ENCODE peak calls at places on chromosomes 6 and 20, in six cellular contexts. One of them, this sample, is unnamed.
A peak's percentile ranks its signal among the peaks of the same experiment; 100 is the strongest.

GRCh38 chr6:18101271-18101670 is 21.2 kb downstream of the NHLRC1 start:
- DNase-seq in mesenchymal stem cell: peak; percentile 7
- DNase-seq in IMR-90: peak; percentile 73
- DNase-seq in H9: no peak
- DNase-seq in trophoblast cell: no peak
- DNase-seq in H1: no peak
- DNase-seq in this sample: no peak

GRCh38 chr20:672975-673604 is 2.5 kb downstream of the SCRT2 start:
- DNase-seq in mesenchymal stem cell: no peak
- DNase-seq in IMR-90: no peak
- DNase-seq in H9: no peak
- DNase-seq in trophoblast cell: no peak
- DNase-seq in H1: peak; percentile 60
- DNase-seq in this sample: no peak

GRCh38 chr6:116764961-116765841 is at the start of gene FAM162B:
- DNase-seq in mesenchymal stem cell: peak; percentile 44
- DNase-seq in IMR-90: peak; percentile 32
- DNase-seq in H9: peak; percentile 79
- DNase-seq in trophoblast cell: peak; percentile 81
- DNase-seq in H1: peak; percentile 75
- DNase-seq in this sample: peak; percentile 40

GRCh38 chr6:168706471-168707177 is 265.6 kb downstream of the SMOC2 start:
- DNase-seq in mesenchymal stem cell: no peak
- DNase-seq in IMR-90: no peak
- DNase-seq in H9: no peak
- DNase-seq in trophoblast cell: no peak
- DNase-seq in H1: no peak
- DNase-seq in this sample: no peak

GRCh38 chr6:72418495-72418894 is 203.4 kb upstream of the KCNQ5 start:
- DNase-seq in mesenchymal stem cell: peak; percentile 61
- DNase-seq in IMR-90: peak; percentile 89
- DNase-seq in H9: no peak
- DNase-seq in trophoblast cell: no peak
- DNase-seq in H1: no peak
- DNase-seq in this sample: peak; percentile 9

GRCh38 chr20:10219452-10219791 is 792 bp downstream of the SNAP25 start:
- DNase-seq in mesenchymal stem cell: peak; percentile 81
- DNase-seq in IMR-90: peak; percentile 53
- DNase-seq in H9: peak; percentile 78
- DNase-seq in trophoblast cell: peak; percentile 50
- DNase-seq in H1: peak; percentile 95
- DNase-seq in this sample: peak; percentile 80

GRCh38 chr6:157079774-157080173 is 243.5 kb downstream of the TMEM242 start:
- DNase-seq in mesenchymal stem cell: no peak
- DNase-seq in IMR-90: no peak
- DNase-seq in H9: no peak
- DNase-seq in trophoblast cell: no peak
- DNase-seq in H1: no peak
- DNase-seq in this sample: no peak

GRCh38 chr20:63520939-63521601 is 505 bp downstream of the PPDPF start:
- DNase-seq in mesenchymal stem cell: peak; percentile 58
- DNase-seq in IMR-90: peak; percentile 53
- DNase-seq in H9: peak; percentile 54
- DNase-seq in trophoblast cell: no peak
- DNase-seq in H1: peak; percentile 79
- DNase-seq in this sample: peak; percentile 70

GRCh38 chr6:141548969-141549368 is 583.8 kb upstream of the GJE1 start:
- DNase-seq in mesenchymal stem cell: peak; percentile 65
- DNase-seq in IMR-90: no peak
- DNase-seq in H9: no peak
- DNase-seq in trophoblast cell: no peak
- DNase-seq in H1: no peak
- DNase-seq in this sample: no peak

GRCh38 chr6:73309534-73309783 is 44.6 kb downstream of the DPPA5 start:
- DNase-seq in mesenchymal stem cell: no peak
- DNase-seq in IMR-90: no peak
- DNase-seq in H9: no peak
- DNase-seq in trophoblast cell: no peak
- DNase-seq in H1: peak; percentile 61
- DNase-seq in this sample: no peak

GRCh38 chr6:93319304-93319703 is 100.1 kb downstream of the EPHA7 start:
- DNase-seq in mesenchymal stem cell: no peak
- DNase-seq in IMR-90: no peak
- DNase-seq in H9: no peak
- DNase-seq in trophoblast cell: no peak
- DNase-seq in H1: no peak
- DNase-seq in this sample: no peak

GRCh38 chr20:49186535-49187329 is 1.4 kb downstream of the STAU1 start:
- DNase-seq in mesenchymal stem cell: peak; percentile 83
- DNase-seq in IMR-90: peak; percentile 62
- DNase-seq in H9: no peak
- DNase-seq in trophoblast cell: peak; percentile 54
- DNase-seq in H1: no peak
- DNase-seq in this sample: peak; percentile 15

GRCh38 chr6:32973934-32974333 is 5.5 kb downstream of the BRD2 start:
- DNase-seq in mesenchymal stem cell: peak; percentile 66
- DNase-seq in IMR-90: peak; percentile 66
- DNase-seq in H9: no peak
- DNase-seq in trophoblast cell: no peak
- DNase-seq in H1: no peak
- DNase-seq in this sample: no peak

GRCh38 chr6:35441642-35442041 is 10.5 kb upstream of the FANCE start:
- DNase-seq in mesenchymal stem cell: no peak
- DNase-seq in IMR-90: no peak
- DNase-seq in H9: no peak
- DNase-seq in trophoblast cell: no peak
- DNase-seq in H1: no peak
- DNase-seq in this sample: no peak

GRCh38 chr6:136319732-136320131 is 30.1 kb upstream of the BCLAF1 start:
- DNase-seq in mesenchymal stem cell: no peak
- DNase-seq in IMR-90: no peak
- DNase-seq in H9: no peak
- DNase-seq in trophoblast cell: no peak
- DNase-seq in H1: no peak
- DNase-seq in this sample: no peak

GRCh38 chr20:26135325-26136110 is 438.9 kb upstream of the ZNF337 start:
- DNase-seq in mesenchymal stem cell: no peak
- DNase-seq in IMR-90: no peak
- DNase-seq in H9: no peak
- DNase-seq in trophoblast cell: no peak
- DNase-seq in H1: no peak
- DNase-seq in this sample: no peak

GRCh38 chr6:39669117-39669690 is 56.0 kb downstream of the KIF6 start:
- DNase-seq in mesenchymal stem cell: peak; percentile 51
- DNase-seq in IMR-90: peak; percentile 44
- DNase-seq in H9: no peak
- DNase-seq in trophoblast cell: no peak
- DNase-seq in H1: no peak
- DNase-seq in this sample: no peak

GRCh38 chr6:130981409-130981808 is 81.6 kb downstream of the EPB41L2 start:
- DNase-seq in mesenchymal stem cell: peak; percentile 73
- DNase-seq in IMR-90: peak; percentile 84
- DNase-seq in H9: no peak
- DNase-seq in trophoblast cell: no peak
- DNase-seq in H1: no peak
- DNase-seq in this sample: no peak

GRCh38 chr6:130982060-130982459 is 81.0 kb downstream of the EPB41L2 start:
- DNase-seq in mesenchymal stem cell: no peak
- DNase-seq in IMR-90: no peak
- DNase-seq in H9: no peak
- DNase-seq in trophoblast cell: no peak
- DNase-seq in H1: no peak
- DNase-seq in this sample: no peak

GRCh38 chr6:130980310-130981032 is 82.6 kb downstream of the EPB41L2 start:
- DNase-seq in mesenchymal stem cell: no peak
- DNase-seq in IMR-90: no peak
- DNase-seq in H9: no peak
- DNase-seq in trophoblast cell: no peak
- DNase-seq in H1: no peak
- DNase-seq in this sample: no peak

GRCh38 chr6:130982941-130983456 is 80.0 kb downstream of the EPB41L2 start:
- DNase-seq in mesenchymal stem cell: no peak
- DNase-seq in IMR-90: peak; percentile 44
- DNase-seq in H9: no peak
- DNase-seq in trophoblast cell: no peak
- DNase-seq in H1: no peak
- DNase-seq in this sample: no peak

DNA sequence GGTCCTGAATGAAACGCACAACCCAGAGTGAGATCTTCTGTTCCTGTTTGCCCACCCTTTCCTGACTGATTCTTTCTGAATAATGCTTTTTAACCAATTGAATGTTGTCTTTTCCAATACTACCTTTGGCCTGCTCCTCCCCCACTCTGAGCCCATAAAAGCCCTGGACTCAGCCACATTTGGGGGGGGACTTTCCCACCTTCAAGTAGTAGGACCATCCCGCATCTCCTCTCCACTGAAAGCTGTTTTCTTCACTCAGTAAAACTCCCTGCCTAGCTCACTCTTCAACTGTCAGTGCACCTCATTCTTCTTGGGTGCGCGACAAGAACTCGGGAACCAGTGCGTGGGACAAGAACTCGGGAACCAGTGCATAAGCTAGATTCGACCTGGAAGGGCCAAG is 77.9 kb downstream of the EPB41L2 start:
- DNase-seq in mesenchymal stem cell: no peak
- DNase-seq in IMR-90: no peak
- DNase-seq in H9: no peak
- DNase-seq in trophoblast cell: no peak
- DNase-seq in H1: no peak
- DNase-seq in this sample: no peak
- H4K91ac ChIP-seq in mesenchymal stem cell: no peak overlapping the region
- H4K91ac ChIP-seq in IMR-90: no peak overlapping the region
- H4K91ac ChIP-seq in H9: no peak overlapping the region
- H4K91ac ChIP-seq in trophoblast cell: no peak overlapping the region
- H4K91ac ChIP-seq in H1: no peak overlapping the region
- H4K91ac ChIP-seq in this sample: no peak overlapping the region

GRCh38 chr6:91634791-91635190 is 1047.9 kb upstream of the MAP3K7 start:
- DNase-seq in mesenchymal stem cell: peak; percentile 3
- DNase-seq in IMR-90: no peak
- DNase-seq in H9: no peak
- DNase-seq in trophoblast cell: no peak
- DNase-seq in H1: no peak
- DNase-seq in this sample: no peak

GRCh38 chr6:91631227-91631626 is 1044.4 kb upstream of the MAP3K7 start:
- DNase-seq in mesenchymal stem cell: no peak
- DNase-seq in IMR-90: no peak
- DNase-seq in H9: no peak
- DNase-seq in trophoblast cell: no peak
- DNase-seq in H1: no peak
- DNase-seq in this sample: no peak

GRCh38 chr6:91637217-91637616 is 1050.3 kb upstream of the MAP3K7 start:
- DNase-seq in mesenchymal stem cell: no peak
- DNase-seq in IMR-90: no peak
- DNase-seq in H9: no peak
- DNase-seq in trophoblast cell: no peak
- DNase-seq in H1: no peak
- DNase-seq in this sample: no peak

DNA sequence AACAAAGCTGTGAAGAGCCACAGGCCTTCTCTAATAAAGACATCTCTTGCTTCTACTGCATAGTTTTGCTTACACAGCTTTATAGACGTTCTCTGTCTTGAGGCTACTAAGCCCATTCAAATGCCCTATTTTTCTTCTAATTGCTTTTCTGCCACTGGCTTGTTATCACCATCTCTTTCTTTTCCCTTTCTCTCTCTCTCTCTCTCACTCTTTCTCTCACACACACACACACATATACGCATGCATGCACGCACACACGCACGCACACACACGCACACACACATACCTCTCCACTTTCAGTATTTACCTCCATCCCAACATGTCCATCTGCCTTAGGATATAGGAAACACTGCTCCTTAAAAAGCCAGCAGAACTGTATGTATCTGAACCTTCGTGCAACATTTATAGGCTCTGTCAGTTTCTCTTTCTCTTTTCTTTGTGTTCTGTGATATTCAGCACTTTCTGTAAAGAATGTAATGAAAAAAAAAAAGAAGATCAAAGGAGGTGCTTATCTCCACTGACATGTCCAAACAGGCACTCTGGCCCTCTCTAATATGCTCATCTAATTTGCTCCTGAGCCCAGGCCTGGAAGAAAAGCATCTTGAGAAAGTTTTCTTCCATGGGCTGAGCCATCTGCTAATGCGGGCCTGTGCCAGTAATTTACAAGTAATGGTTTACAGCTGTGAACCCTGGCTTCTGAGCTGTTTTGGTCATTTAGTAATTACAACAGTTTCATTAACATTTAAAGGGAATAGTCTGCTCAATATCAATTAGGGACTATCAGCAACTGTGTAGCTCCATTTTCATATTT is 1046.7 kb upstream of the MAP3K7 start:
- DNase-seq in mesenchymal stem cell: peak; percentile 15
- DNase-seq in IMR-90: no peak
- DNase-seq in H9: no peak
- DNase-seq in trophoblast cell: no peak
- DNase-seq in H1: no peak
- DNase-seq in this sample: peak; percentile 21
- H4K91ac ChIP-seq in mesenchymal stem cell: no peak overlapping the region
- H4K91ac ChIP-seq in IMR-90: no peak overlapping the region
- H4K91ac ChIP-seq in H9: no peak overlapping the region
- H4K91ac ChIP-seq in trophoblast cell: no peak overlapping the region
- H4K91ac ChIP-seq in H1: no peak overlapping the region
- H4K91ac ChIP-seq in this sample: no peak overlapping the region

GRCh38 chr6:89729818-89730217 is 89.8 kb downstream of the MDN1 start:
- DNase-seq in mesenchymal stem cell: no peak
- DNase-seq in IMR-90: no peak
- DNase-seq in H9: no peak
- DNase-seq in trophoblast cell: no peak
- DNase-seq in H1: no peak
- DNase-seq in this sample: no peak

GRCh38 chr6:89727501-89727900 is 89.0 kb upstream of the LYRM2 start:
- DNase-seq in mesenchymal stem cell: no peak
- DNase-seq in IMR-90: no peak
- DNase-seq in H9: no peak
- DNase-seq in trophoblast cell: no peak
- DNase-seq in H1: no peak
- DNase-seq in this sample: no peak

GRCh38 chr6:89723046-89723445 is 84.5 kb upstream of the LYRM2 start:
- DNase-seq in mesenchymal stem cell: no peak
- DNase-seq in IMR-90: no peak
- DNase-seq in H9: no peak
- DNase-seq in trophoblast cell: no peak
- DNase-seq in H1: no peak
- DNase-seq in this sample: no peak

GRCh38 chr6:89724981-89725380 is 86.4 kb upstream of the LYRM2 start:
- DNase-seq in mesenchymal stem cell: no peak
- DNase-seq in IMR-90: no peak
- DNase-seq in H9: no peak
- DNase-seq in trophoblast cell: no peak
- DNase-seq in H1: no peak
- DNase-seq in this sample: no peak
- H4K91ac ChIP-seq in mesenchymal stem cell: no peak overlapping the region
- H4K91ac ChIP-seq in IMR-90: no peak overlapping the region
- H4K91ac ChIP-seq in H9: no peak overlapping the region
- H4K91ac ChIP-seq in trophoblast cell: no peak overlapping the region
- H4K91ac ChIP-seq in H1: no peak overlapping the region
- H4K91ac ChIP-seq in this sample: no peak overlapping the region

DNA sequence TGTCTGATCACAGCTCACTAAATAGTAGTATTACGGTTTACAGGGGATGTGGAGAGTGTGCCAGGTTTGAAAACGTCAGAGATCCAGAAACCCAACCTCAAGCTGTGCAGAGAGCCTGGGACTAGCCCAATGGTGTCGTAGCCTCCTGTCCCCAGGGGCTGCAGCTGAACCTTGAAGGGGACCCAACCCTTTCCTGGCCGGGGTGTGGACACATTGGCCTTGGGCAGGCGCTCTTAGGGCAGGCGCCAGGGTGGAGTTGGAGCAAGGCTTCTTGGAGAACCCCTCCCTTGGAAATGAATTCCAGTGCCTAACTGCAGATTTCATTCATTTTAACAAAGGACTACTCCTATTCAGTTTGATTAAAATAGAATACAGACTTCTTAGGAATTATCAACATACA is 24.3 kb upstream of the SGK1 start:
- DNase-seq in mesenchymal stem cell: no peak
- DNase-seq in IMR-90: no peak
- DNase-seq in H9: no peak
- DNase-seq in trophoblast cell: no peak
- DNase-seq in H1: no peak
- DNase-seq in this sample: no peak
- H4K91ac ChIP-seq in mesenchymal stem cell: no peak overlapping the region
- H4K91ac ChIP-seq in IMR-90: no peak overlapping the region
- H4K91ac ChIP-seq in H9: no peak overlapping the region
- H4K91ac ChIP-seq in trophoblast cell: no peak overlapping the region
- H4K91ac ChIP-seq in H1: no peak overlapping the region
- H4K91ac ChIP-seq in this sample: no peak overlapping the region

This sample was measured in neuronal stem cell.